ENCODE peak calls at places on chromosomes 1 and 21, in seven cellular contexts. K, Q, T, R, V, I and P are unnamed samples.
A peak's percentile ranks its signal among the peaks of the same experiment; 100 is the strongest.

GRCh38 chr1:202275061-202275770 is 66.5 kb downstream of the UBE2T start:
- DNase-seq in V (no peak), K (no peak), R (no peak), Q (no peak), T (no peak), I (no peak), P (no peak)

GRCh38 chr1:165397945-165398344 is 41.4 kb upstream of the LMX1A start:
- DNase-seq in V (no peak), I (peak; percentile 75), K (no peak), Q (peak; percentile 17), R (no peak), T (no peak), P (no peak)

GRCh38 chr1:42943166-42943565 is 15.5 kb downstream of the SLC2A1 start:
- DNase-seq in V (no peak), Q (no peak), T (no peak), K (no peak), R (peak; percentile 100), I (no peak), P (peak; percentile 31)

GRCh38 chr1:5286244-5286643 is 631.8 kb downstream of the AJAP1 start:
- DNase-seq in V (no peak), T (no peak), I (no peak), R (no peak), Q (no peak), K (no peak), P (no peak)

GRCh38 chr1:193335797-193336428 is 149.5 kb upstream of the B3GALT2 start:
- DNase-seq in R (no peak), Q (peak; percentile 65), T (no peak), I (no peak), V (no peak), K (no peak), P (peak; percentile 57)

GRCh38 chr21:26835027-26835713 is 10.0 kb downstream of the ADAMTS1 start:
- DNase-seq in V (no peak), I (no peak), Q (no peak), R (no peak), K (no peak), T (no peak), P (peak; percentile 82)

GRCh38 chr1:54542120-54542961 is 5.7 kb upstream of the ACOT11 start:
- DNase-seq in T (peak; percentile 77), Q (peak; percentile 60), K (peak; percentile 86), V (peak; percentile 56), I (no peak), R (no peak), P (peak; percentile 79)

GRCh38 chr1:166903232-166903631 is 27.2 kb upstream of the TADA1 start:
- DNase-seq in V (no peak), T (no peak), K (no peak), Q (no peak), I (no peak), R (no peak), P (no peak)

GRCh38 chr21:40640427-40640826 is 206.5 kb downstream of the DSCAM start:
- DNase-seq in Q (no peak), T (no peak), V (no peak), K (no peak), R (no peak), I (no peak), P (no peak)

GRCh38 chr1:162213281-162213909 is 143.9 kb downstream of the NOS1AP start:
- DNase-seq in R (peak; percentile 79), K (no peak), I (no peak), Q (no peak), T (peak; percentile 20), V (no peak), P (peak; percentile 52)

GRCh38 chr1:50491142-50491541 is 67.9 kb upstream of the DMRTA2 start:
- DNase-seq in I (no peak), V (no peak), K (no peak), R (no peak), T (no peak), Q (no peak), P (peak; percentile 44)

GRCh38 chr1:2835650-2836159 is 34.2 kb upstream of the TTC34 start:
- DNase-seq in Q (no peak), V (no peak), I (no peak), T (no peak), K (no peak), R (no peak), P (no peak)

GRCh38 chr1:111192643-111193519 is 7.6 kb downstream of the DENND2D start:
- DNase-seq in T (no peak), Q (no peak), V (no peak), I (no peak), K (no peak), R (no peak), P (no peak)

GRCh38 chr1:234957330-234958065 is 171.1 kb downstream of the TOMM20 start:
- DNase-seq in V (no peak), Q (peak; percentile 83), I (no peak), R (peak; percentile 70), T (no peak), K (peak; percentile 37), P (no peak)

GRCh38 chr21:37868896-37869295 is 47.4 kb downstream of the KCNJ6 start:
- DNase-seq in Q (no peak), R (no peak), V (no peak), T (no peak), K (no peak), I (no peak), P (no peak)

GRCh38 chr1:28380394-28380793 is 10.9 kb downstream of the PHACTR4 start:
- DNase-seq in K (no peak), I (no peak), R (no peak), V (no peak), Q (no peak), T (no peak), P (no peak)

GRCh38 chr1:230465701-230466100 is 39.6 kb upstream of the PGBD5 start:
- DNase-seq in K (no peak), I (no peak), R (no peak), T (no peak), V (peak; percentile 37), Q (no peak), P (no peak)

GRCh38 chr21:15520811-15521643 is 208.8 kb upstream of the USP25 start:
- DNase-seq in V (no peak), T (no peak), K (no peak), R (no peak), I (no peak), Q (no peak), P (no peak)

GRCh38 chr1:32861904-32862698 is 8.6 kb downstream of the FNDC5 start:
- DNase-seq in R (no peak), V (no peak), Q (no peak), K (no peak), T (no peak), I (no peak), P (no peak)

GRCh38 chr1:53182111-53182593 is 14.5 kb upstream of the CPT2 start:
- DNase-seq in T (no peak), K (peak; percentile 90), V (peak; percentile 53), Q (no peak), I (peak; percentile 50), R (peak; percentile 52), P (peak; percentile 89)